ENCODE peak calls at places on chromosomes 2 and 18, in five cellular contexts. N is nephron progenitor cell, X is Kasumi-1, J is cardiac fibroblast, H is germinal center. C is an unnamed sample.

GRCh38 chr18:69580107-69580506 is 179.4 kb downstream of the DOK6 start:
- DNase-seq in N (no peak), X (peak), J (peak), H (no peak), C (no peak)

GRCh38 chr2:18664421-18664820 is 75.1 kb upstream of the NT5C1B start:
- DNase-seq in N (no peak), X (no peak), J (no peak), H (no peak), C (no peak)

GRCh38 chr2:34105015-34105767 is 506.1 kb upstream of the FAM98A start:
- DNase-seq in N (no peak), X (no peak), J (peak), H (no peak), C (no peak)

GRCh38 chr2:192585418-192585817 is 390.7 kb upstream of the TMEFF2 start:
- DNase-seq in N (no peak), X (no peak), J (no peak), H (no peak), C (no peak)

GRCh38 chr18:63472380-63472779 is 4.4 kb upstream of the SERPINB5 start:
- DNase-seq in N (no peak), X (no peak), J (no peak), H (no peak), C (no peak)

GRCh38 chr2:223536546-223536945 is 65.6 kb downstream of the SCG2 start:
- DNase-seq in N (no peak), X (no peak), J (no peak), H (no peak), C (no peak)

GRCh38 chr2:47041065-47041464 is 114.0 kb downstream of the STPG4 start:
- DNase-seq in N (no peak), X (no peak), J (no peak), H (no peak), C (no peak)

GRCh38 chr2:40579247-40579646 is 127.4 kb upstream of the SLC8A1 start:
- DNase-seq in N (no peak), X (no peak), J (peak), H (no peak), C (no peak)

GRCh38 chr2:33848486-33848885 is 249.4 kb upstream of the FAM98A start:
- DNase-seq in N (no peak), X (no peak), J (peak), H (no peak), C (no peak)

GRCh38 chr2:106219813-106220212 is 25.7 kb upstream of the UXS1 start:
- DNase-seq in N (no peak), X (no peak), J (no peak), H (no peak), C (no peak)

GRCh38 chr2:82278409-82278808 is 1973.9 kb upstream of the LRRTM1 start:
- DNase-seq in N (no peak), X (no peak), J (no peak), H (no peak), C (no peak)

GRCh38 chr2:71503827-71504226 is 50.5 kb downstream of the DYSF start:
- DNase-seq in N (no peak), X (no peak), J (peak), H (no peak), C (no peak)

GRCh38 chr2:158359846-158360245 is 96.7 kb downstream of the CCDC148 start:
- DNase-seq in N (no peak), X (no peak), J (peak), H (no peak), C (peak)

GRCh38 chr2:102187191-102188150 is 648 bp downstream of the IL1RL2 start:
- DNase-seq in N (peak), X (no peak), J (peak), H (no peak), C (no peak)

C was measured in Caco-2.